ENCODE peak calls at places on chromosomes 3 and 15, in four cellular contexts. I, V, P and U are unnamed samples.

GRCh38 chr3:95434436-95434835 is 1371.6 kb downstream of the NSUN3 start:
- DNase-seq in V (no peak), I (no peak), P (no peak), U (no peak)

GRCh38 chr3:12484983-12485327 is 675 bp downstream of the TSEN2 start:
- DNase-seq in V (no peak), I (no peak), P (no peak), U (no peak)

GRCh38 chr15:46014532-46014931 is 379.7 kb downstream of the SQOR start:
- DNase-seq in V (no peak), I (no peak), P (no peak), U (no peak)

GRCh38 chr3:64214002-64214696 is 11.1 kb downstream of the PRICKLE2 start:
- DNase-seq in I (peak), V (no peak), P (peak), U (no peak)

GRCh38 chr3:76651784-76652183 is 388.1 kb upstream of the ROBO2 start:
- DNase-seq in P (no peak), I (no peak), V (no peak), U (no peak)

GRCh38 chr3:113242091-113242581 is 30.8 kb downstream of the BOC start:
- DNase-seq in P (no peak), V (no peak), I (no peak), U (no peak)

GRCh38 chr3:10400050-10400748 is 79.3 kb upstream of the SEC13 start:
- DNase-seq in I (no peak), V (no peak), P (no peak), U (no peak)

GRCh38 chr3:155323063-155323666 is 29.7 kb upstream of the STRIT1 start:
- DNase-seq in I (peak), V (peak), P (peak), U (peak)

GRCh38 chr15:73927003-73927475 is 777 bp downstream of the LOXL1 start:
- DNase-seq in V (peak), P (peak), I (peak), U (peak)

GRCh38 chr15:51970132-51970817 is 1.3 kb downstream of the LEO1 start:
- DNase-seq in P (no peak), V (no peak), I (peak), U (no peak)

GRCh38 chr15:67862771-67863441 is 23.1 kb upstream of the RNU6-1 start:
- DNase-seq in I (no peak), P (no peak), V (no peak), U (peak)

GRCh38 chr15:51375966-51376640 is 34.6 kb downstream of the GLDN start:
- DNase-seq in P (peak), V (no peak), I (no peak), U (no peak)

GRCh38 chr3:189632238-189632637 is 1.0 kb downstream of the TP63 start:
- DNase-seq in V (no peak), I (no peak), P (no peak), U (no peak)

GRCh38 chr3:151265866-151266265 is 12.5 kb downstream of the P2RY14 start:
- DNase-seq in I (no peak), P (no peak), V (no peak), U (peak)

GRCh38 chr3:86563358-86563970 is 427.5 kb downstream of the VGLL3 start:
- DNase-seq in P (peak), I (no peak), V (no peak), U (peak)

GRCh38 chr15:39202641-39203040 is 378.2 kb upstream of the THBS1 start:
- DNase-seq in I (no peak), V (no peak), P (peak), U (no peak)

GRCh38 chr15:68789921-68790575 is 30.6 kb downstream of the ANP32A start:
- DNase-seq in I (peak), P (peak), V (peak), U (no peak)

GRCh38 chr15:72179950-72180581 is 17.5 kb downstream of the GRAMD2A start:
- DNase-seq in V (peak), I (no peak), P (no peak), U (no peak)

GRCh38 chr3:14598143-14598569 is 53.4 kb upstream of the CCDC174 start:
- DNase-seq in V (peak), P (peak), I (no peak), U (peak)

GRCh38 chr3:13313813-13314212 is 106.3 kb downstream of the NUP210 start:
- DNase-seq in V (no peak), P (no peak), I (no peak), U (no peak)

GRCh38 chr3:119580148-119580760 is 962 bp downstream of the ADPRH start:
- DNase-seq in V (peak), I (peak), P (peak), U (peak)

GRCh38 chr15:92878593-92879053 is 21.5 kb upstream of the CHD2 start:
- DNase-seq in V (no peak), P (no peak), I (peak), U (no peak)

GRCh38 chr15:82833283-82833682 is 23.9 kb downstream of the WHAMM start:
- DNase-seq in P (no peak), V (no peak), I (no peak), U (peak)

GRCh38 chr15:82830427-82831173 is 21.2 kb downstream of the WHAMM start:
- DNase-seq in I (no peak), V (no peak), P (no peak), U (peak)

GRCh38 chr15:82835391-82835917 is 26.0 kb downstream of the WHAMM start:
- DNase-seq in V (no peak), I (no peak), P (no peak), U (no peak)

GRCh38 chr15:82831894-82832600 is 22.6 kb downstream of the WHAMM start:
- DNase-seq in I (no peak), P (no peak), V (no peak), U (peak)

GRCh38 chr15:82832601-82833209 is 23.3 kb downstream of the WHAMM start:
- DNase-seq in P (peak), I (no peak), V (no peak), U (peak)
- TF ChIP-seq CTCF in P (no peak), I (no peak), V (no peak), U (no peak)

GRCh38 chr3:187742351-187743171 is 2.7 kb downstream of the BCL6 start:
- DNase-seq in V (no peak), I (peak), P (peak), U (no peak)

GRCh38 chr3:187740446-187741399 is 4.5 kb downstream of the BCL6 start:
- DNase-seq in P (peak), V (peak), I (peak), U (peak)

GRCh38 chr3:187743195-187744141 is 1.8 kb downstream of the BCL6 start:
- DNase-seq in I (peak), P (peak), V (peak), U (no peak)

GRCh38 chr3:187739561-187740445 is 5.5 kb downstream of the BCL6 start:
- DNase-seq in I (peak), V (peak), P (peak), U (peak)

GRCh38 chr3:187741403-187742350 is 3.6 kb downstream of the BCL6 start:
- DNase-seq in I (peak), P (peak), V (peak), U (peak)
- TF ChIP-seq CTCF in I (peak), P (peak), V (peak), U (peak)

GRCh38 chr15:96969892-96970710 is 639.6 kb downstream of the NR2F2 start:
- DNase-seq in I (no peak), P (no peak), V (no peak), U (no peak)
- TF ChIP-seq CTCF in I (no peak), P (no peak), V (no peak), U (no peak)

DNA sequence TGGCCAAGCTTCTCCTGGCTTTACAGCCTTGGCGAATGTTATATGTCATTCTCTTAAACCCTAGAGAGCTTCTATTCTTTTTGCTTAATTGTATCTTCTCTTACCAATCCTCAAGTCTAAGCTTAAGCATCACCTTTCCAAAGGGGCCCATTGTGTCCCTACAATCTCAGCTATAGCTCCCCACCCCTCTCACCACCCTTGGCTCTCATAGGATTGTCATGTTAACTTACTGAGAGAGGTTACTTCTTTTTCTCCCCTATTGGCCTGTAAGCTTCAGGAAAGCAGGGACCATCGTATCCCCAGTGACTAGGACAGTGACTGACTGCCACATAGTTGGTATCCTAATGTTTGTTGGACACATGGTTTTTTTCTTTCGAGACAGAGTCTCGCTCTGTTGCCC is 43.3 kb upstream of the LMOD3 start:
- DNase-seq in I (no peak), P (no peak), V (no peak), U (no peak)
- TF ChIP-seq CTCF in I (no peak), P (no peak), V (no peak), U (no peak)